ENCODE peak calls at places on chromosome 2, in five cellular contexts. R is neural crest cell, L is BJ, D is choroid plexus epithelial cell, U is upper lobe of right lung. C is an unnamed sample.

GRCh38 chr2:39568116-39568515 is 97.6 kb upstream of the TMEM178A start:
- DNase-seq in R (no peak), L (no peak), D (no peak), U (no peak), C (no peak)

GRCh38 chr2:105820691-105821090 is 76.0 kb downstream of the NCK2 start:
- DNase-seq in R (no peak), L (no peak), D (no peak), U (no peak), C (no peak)

GRCh38 chr2:46847726-46848421 is 67.7 kb downstream of the MCFD2 start:
- DNase-seq in R (no peak), L (peak; percentile 65), D (peak; percentile 82), U (no peak), C (no peak)

GRCh38 chr2:56127013-56127772 is 56.6 kb upstream of the CCDC85A start:
- DNase-seq in R (no peak), L (no peak), D (no peak), U (no peak), C (no peak)

GRCh38 chr2:127404466-127405251 is 13.6 kb upstream of the PROC start:
- DNase-seq in R (no peak), L (no peak), D (no peak), U (no peak), C (peak; percentile 23)

GRCh38 chr2:156399224-156399949 is 36.8 kb upstream of the GPD2 start:
- DNase-seq in R (no peak), L (no peak), D (peak; percentile 70), U (peak; percentile 65), C (no peak)

GRCh38 chr2:239774142-239774462 is 251.0 kb downstream of the NDUFA10 start:
- DNase-seq in R (no peak), L (no peak), D (no peak), U (no peak), C (no peak)

GRCh38 chr2:98464772-98465310 is 20.2 kb downstream of the INPP4A start:
- DNase-seq in R (no peak), L (no peak), D (no peak), U (no peak), C (peak; percentile 62)

GRCh38 chr2:205590759-205591158 is 91.5 kb upstream of the NRP2 start:
- DNase-seq in R (no peak), L (peak; percentile 21), D (peak; percentile 36), U (no peak), C (no peak)

GRCh38 chr2:30180230-30180629 is 33.4 kb downstream of the YPEL5 start:
- DNase-seq in R (no peak), L (no peak), D (no peak), U (no peak), C (no peak)

GRCh38 chr2:15169326-15170038 is 391.7 kb downstream of the NBAS start:
- DNase-seq in R (no peak), L (peak; percentile 83), D (peak; percentile 96), U (no peak), C (no peak)

GRCh38 chr2:159396796-159397195 is 110.3 kb upstream of the WDSUB1 start:
- DNase-seq in R (no peak), L (no peak), D (no peak), U (no peak), C (no peak)

GRCh38 chr2:15720561-15721307 is 129.1 kb downstream of the DDX1 start:
- DNase-seq in R (no peak), L (no peak), D (no peak), U (no peak), C (no peak)

GRCh38 chr2:232540441-232541041 is 1.0 kb downstream of the CHRNG start:
- DNase-seq in R (no peak), L (no peak), D (no peak), U (peak; percentile 49), C (no peak)

GRCh38 chr2:179264238-179265081 is at the start of gene SESTD1:
- DNase-seq in R (peak; percentile 70), L (no peak), D (peak; percentile 34), U (peak; percentile 90), C (peak; percentile 76)

GRCh38 chr2:20595439-20596192 is 55.3 kb downstream of the HS1BP3 start:
- DNase-seq in R (no peak), L (no peak), D (peak; percentile 92), U (peak; percentile 66), C (peak; percentile 77)

GRCh38 chr2:29528891-29529520 is 392.4 kb downstream of the ALK start:
- DNase-seq in R (no peak), L (peak; percentile 55), D (peak; percentile 56), U (peak; percentile 69), C (no peak)

GRCh38 chr2:74498500-74499268 is 719 bp downstream of the LBX2 start:
- DNase-seq in R (peak; percentile 28), L (no peak), D (no peak), U (no peak), C (peak; percentile 57)

GRCh38 chr2:235002198-235003095 is 50.6 kb downstream of the SH3BP4 start:
- DNase-seq in R (no peak), L (no peak), D (peak; percentile 50), U (no peak), C (no peak)

GRCh38 chr2:217535940-217536339 is 466.9 kb downstream of the TNS1 start:
- DNase-seq in R (no peak), L (no peak), D (no peak), U (no peak), C (no peak)

GRCh38 chr2:2702385-2702784 is 371.3 kb upstream of the MYT1L start:
- DNase-seq in R (no peak), L (no peak), D (no peak), U (no peak), C (no peak)

GRCh38 chr2:162018530-162018929 is 55.5 kb downstream of the DPP4 start:
- DNase-seq in R (no peak), L (no peak), D (no peak), U (no peak), C (no peak)

GRCh38 chr2:162017233-162017632 is 56.8 kb downstream of the DPP4 start:
- DNase-seq in R (no peak), L (no peak), D (no peak), U (no peak), C (no peak)

GRCh38 chr2:162021659-162022058 is 52.4 kb downstream of the DPP4 start:
- DNase-seq in R (no peak), L (no peak), D (no peak), U (no peak), C (no peak)

GRCh38 chr2:162025121-162025911 is 48.7 kb downstream of the DPP4 start:
- DNase-seq in R (no peak), L (peak; percentile 78), D (peak; percentile 36), U (no peak), C (no peak)

DNA sequence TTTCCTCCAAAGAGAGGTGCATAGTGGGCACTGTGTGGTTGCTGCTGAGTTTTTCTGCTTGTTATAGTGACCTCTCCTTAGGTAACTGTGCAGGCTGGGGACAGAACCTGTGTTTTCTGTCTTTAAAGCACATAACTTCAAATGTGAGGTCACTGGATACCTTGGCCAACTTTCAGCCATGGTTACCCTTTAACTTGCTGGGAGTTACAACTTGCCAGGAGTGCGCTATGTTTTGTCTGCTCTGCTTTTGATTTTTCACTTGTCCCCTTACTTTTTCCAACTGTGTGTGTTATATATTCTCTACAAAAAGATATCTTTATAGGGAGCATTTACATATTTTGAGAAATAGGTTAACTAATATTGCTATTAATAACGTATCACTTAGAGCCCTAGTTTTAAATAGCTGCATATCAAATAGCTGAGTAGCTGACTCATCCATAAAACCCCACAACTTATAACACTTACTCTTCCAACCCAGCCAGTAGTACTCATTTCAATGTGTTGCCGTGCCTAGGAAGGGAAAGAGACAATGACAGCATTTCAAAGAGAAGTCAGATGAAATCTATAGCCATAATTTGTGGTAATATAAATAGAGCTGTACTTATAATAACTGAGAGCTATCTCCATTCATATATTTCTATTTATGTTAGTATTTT is 51.6 kb downstream of the DPP4 start:
- DNase-seq in R (no peak), L (no peak), D (peak; percentile 53), U (no peak), C (no peak)
- TF ChIP-seq CTCF in R (no peak), L (no peak), D (no peak), U (no peak), C (no peak)

GRCh38 chr2:149329068-149329467 is 1.3 kb upstream of the LYPD6 start:
- DNase-seq in R (peak; percentile 25), L (no peak), D (no peak), U (no peak), C (no peak)
- TF ChIP-seq CTCF in R (peak; percentile 61), L (peak; percentile 54), D (peak; percentile 4), U (peak; percentile 9), C (no peak)

DNA sequence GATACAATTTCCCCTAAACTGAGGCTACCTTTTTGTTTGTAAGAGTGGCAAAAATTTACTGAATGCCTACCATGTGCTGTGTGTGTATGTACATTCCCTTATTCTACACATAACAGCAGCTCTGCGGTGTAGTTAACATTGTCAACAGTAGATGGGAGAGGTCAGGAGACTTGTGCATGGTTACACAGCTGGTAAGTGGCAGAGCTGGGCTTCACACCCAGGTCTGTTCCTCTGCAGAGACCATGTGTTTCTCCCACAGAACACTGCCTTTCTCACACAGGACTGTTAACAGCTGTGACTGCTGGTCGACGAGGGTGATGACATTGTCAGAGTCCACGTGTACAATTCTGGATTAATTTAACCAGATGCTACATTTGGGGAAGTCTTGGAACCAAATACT is 49.1 kb downstream of the EML6 start:
- DNase-seq in R (no peak), L (no peak), D (peak; percentile 26), U (no peak), C (no peak)
- TF ChIP-seq CTCF in R (no peak), L (no peak), D (no peak), U (no peak), C (no peak)

DNA sequence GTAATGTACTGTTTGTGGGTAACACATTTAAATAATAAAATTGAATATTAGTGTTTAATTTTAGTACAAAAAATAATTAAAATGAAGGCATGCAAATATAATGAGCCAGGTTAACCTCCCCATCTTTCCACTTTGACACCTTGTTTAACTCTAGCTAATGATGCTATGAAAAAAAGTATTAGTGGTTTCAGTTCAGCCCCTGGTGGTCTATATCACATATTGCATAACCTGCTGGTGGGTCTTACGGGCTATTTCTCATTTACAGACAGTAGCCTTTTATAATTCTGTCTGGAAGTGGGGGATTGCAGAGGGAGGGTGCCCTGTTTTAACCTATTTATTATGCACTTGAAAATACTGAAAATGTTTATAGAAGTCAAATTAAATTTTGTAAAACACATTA is 380.9 kb downstream of the MTX2 start:
- DNase-seq in R (no peak), L (no peak), D (no peak), U (no peak), C (no peak)
- TF ChIP-seq CTCF in R (peak; percentile 53), L (no peak), D (no peak), U (no peak), C (no peak)

GRCh38 chr2:121731366-121731765 is 5.3 kb downstream of the NIFK start:
- DNase-seq in R (no peak), L (no peak), D (no peak), U (no peak), C (no peak)

GRCh38 chr2:121736140-121736461 is 574 bp downstream of the NIFK start:
- DNase-seq in R (no peak), L (no peak), D (no peak), U (no peak), C (no peak)

GRCh38 chr2:121736462-121737336 is at the start of gene NIFK:
- DNase-seq in R (peak; percentile 100), L (peak; percentile 82), D (peak; percentile 98), U (peak; percentile 100), C (peak; percentile 100)

GRCh38 chr2:121740973-121741372 is 4.3 kb upstream of the NIFK start:
- DNase-seq in R (no peak), L (no peak), D (no peak), U (no peak), C (no peak)

GRCh38 chr2:121735520-121736074 is 1.1 kb downstream of the NIFK start:
- DNase-seq in R (no peak), L (no peak), D (peak; percentile 35), U (no peak), C (no peak)
- TF ChIP-seq CTCF in R (no peak), L (no peak), D (peak; percentile 1), U (no peak), C (no peak)

GRCh38 chr2:237791977-237792727 is 6.4 kb upstream of the RBM44 start:
- DNase-seq in R (no peak), L (no peak), D (peak; percentile 43), U (no peak), C (no peak)
- TF ChIP-seq CTCF in R (peak; percentile 43), L (no peak), D (peak; percentile 48), U (no peak), C (no peak)